ENCODE peak calls at places on chromosomes 4 and X, in eight cellular contexts. V, H, S, E, Z, T, A and O are unnamed samples.

GRCh38 chr4:173415885-173416658 is 17.2 kb upstream of the SCRG1 start:
- DNase-seq in H (no peak), T (peak; percentile 81), S (peak; percentile 35), A (no peak), E (peak; percentile 86), Z (peak; percentile 65), V (peak; percentile 17), O (no peak)

GRCh38 chr4:115113382-115114106 is at the start of gene NDST4:
- DNase-seq in A (no peak), E (no peak), H (no peak), S (no peak), Z (peak; percentile 93), T (no peak), V (no peak), O (no peak)

GRCh38 chrX:10513974-10514373 is 106.4 kb downstream of the MID1 start:
- DNase-seq in H (no peak), A (no peak), T (no peak), V (no peak), S (no peak), Z (no peak), E (no peak), O (no peak)

GRCh38 chr4:4574792-4575191 is 32.9 kb upstream of the STX18 start:
- DNase-seq in E (peak; percentile 69), A (peak; percentile 74), V (peak; percentile 9), S (no peak), T (peak; percentile 62), H (peak; percentile 35), Z (no peak), O (no peak)

GRCh38 chr4:184170996-184171395 is 46.7 kb downstream of the ENPP6 start:
- DNase-seq in A (no peak), V (no peak), T (no peak), E (no peak), S (no peak), H (no peak), Z (peak; percentile 35), O (no peak)

GRCh38 chr4:14520171-14520570 is 482.1 kb upstream of the CPEB2 start:
- DNase-seq in Z (no peak), V (no peak), T (no peak), H (no peak), S (no peak), A (no peak), E (no peak), O (no peak)

GRCh38 chr4:109955146-109955545 is 42.5 kb downstream of the EGF start:
- DNase-seq in H (no peak), E (no peak), S (no peak), V (no peak), A (no peak), T (no peak), Z (no peak), O (no peak)

GRCh38 chr4:108135549-108136209 is 33.1 kb downstream of the LEF1 start:
- DNase-seq in T (no peak), S (no peak), V (no peak), Z (no peak), A (no peak), H (no peak), E (no peak), O (no peak)

DNA sequence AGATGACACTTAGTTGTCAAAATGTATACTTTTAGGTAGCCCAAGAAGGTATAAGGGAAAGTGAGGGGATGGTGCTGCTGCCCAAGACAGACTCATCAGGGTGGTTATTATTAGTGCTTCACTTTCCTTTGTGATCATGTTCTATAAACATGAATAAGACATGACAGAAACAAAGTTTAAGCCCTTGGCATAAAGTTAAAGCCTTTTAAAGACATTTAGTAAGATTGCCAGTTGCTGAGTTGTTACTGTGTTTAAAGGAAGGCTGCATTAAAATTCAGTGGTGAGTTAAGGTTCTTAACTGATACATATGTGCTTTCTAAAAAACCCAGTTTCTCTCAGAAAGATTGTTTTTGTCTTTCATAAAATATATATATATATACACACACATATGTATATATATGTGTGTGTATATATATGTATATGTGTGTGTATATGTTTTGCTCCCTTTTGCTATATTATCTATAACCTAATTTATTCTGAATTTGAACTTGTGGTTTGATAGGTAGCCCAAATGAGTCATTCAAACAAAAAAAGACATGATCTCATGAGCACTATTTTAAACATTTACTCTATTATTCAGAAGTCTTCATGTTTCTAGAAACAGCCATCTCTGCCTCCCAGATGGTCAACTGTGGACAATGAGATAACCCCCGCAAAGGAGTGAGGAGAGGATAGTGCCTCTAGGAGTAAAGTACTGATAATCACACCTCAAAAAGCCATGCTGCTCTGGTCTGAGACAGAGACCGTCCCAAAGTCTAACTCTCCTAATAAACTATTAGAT is 98.1 kb upstream of the OTUD4 start:
- DNase-seq in A (no peak), H (no peak), T (no peak), E (no peak), S (no peak), V (no peak), Z (no peak), O (no peak)
- H3K27ac ChIP-seq in A (no peak overlapping the region), H (no peak overlapping the region), T (peak overlapping the region; percentile 35), E (no peak overlapping the region), S (no peak overlapping the region), V (no peak overlapping the region), Z (no peak overlapping the region), O (peak overlapping the region; percentile 50)

DNA sequence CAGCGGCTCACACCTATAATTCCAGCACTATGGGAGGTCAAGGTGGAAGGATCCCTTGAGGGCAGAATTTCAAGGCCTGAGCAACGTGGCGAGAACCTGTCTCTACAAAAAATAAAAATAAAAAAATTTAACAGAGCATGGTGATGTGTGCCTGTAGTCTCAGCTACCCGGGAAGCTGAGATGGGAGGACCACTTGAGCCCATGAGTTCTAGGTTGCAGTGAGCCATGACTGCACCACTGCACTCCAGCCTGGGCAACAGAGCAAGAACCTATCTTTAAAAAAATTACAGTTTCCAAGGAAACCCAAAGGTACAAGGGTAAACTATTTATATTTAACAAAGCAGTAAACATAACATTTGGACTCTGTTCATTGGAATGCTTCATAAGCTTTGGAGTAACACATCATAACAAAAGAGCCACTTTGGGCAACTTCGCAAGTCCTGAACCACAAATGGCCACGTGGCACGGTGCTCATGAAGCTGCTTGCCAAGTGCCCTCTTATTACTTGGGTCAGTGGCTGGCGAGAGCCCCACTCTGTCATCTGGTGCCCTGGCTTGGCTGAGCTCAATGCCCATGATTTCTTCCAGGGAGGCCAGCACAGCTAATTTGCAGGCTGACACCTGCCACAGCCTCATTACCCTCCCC is 165.6 kb downstream of the SH3KBP1 start:
- DNase-seq in Z (no peak), H (no peak), T (no peak), E (peak; percentile 64), A (no peak), S (no peak), V (no peak), O (peak; percentile 1)
- H3K27ac ChIP-seq in Z (no peak overlapping the region), H (no peak overlapping the region), T (no peak overlapping the region), E (no peak overlapping the region), A (no peak overlapping the region), S (no peak overlapping the region), V (no peak overlapping the region), O (no peak overlapping the region)

DNA sequence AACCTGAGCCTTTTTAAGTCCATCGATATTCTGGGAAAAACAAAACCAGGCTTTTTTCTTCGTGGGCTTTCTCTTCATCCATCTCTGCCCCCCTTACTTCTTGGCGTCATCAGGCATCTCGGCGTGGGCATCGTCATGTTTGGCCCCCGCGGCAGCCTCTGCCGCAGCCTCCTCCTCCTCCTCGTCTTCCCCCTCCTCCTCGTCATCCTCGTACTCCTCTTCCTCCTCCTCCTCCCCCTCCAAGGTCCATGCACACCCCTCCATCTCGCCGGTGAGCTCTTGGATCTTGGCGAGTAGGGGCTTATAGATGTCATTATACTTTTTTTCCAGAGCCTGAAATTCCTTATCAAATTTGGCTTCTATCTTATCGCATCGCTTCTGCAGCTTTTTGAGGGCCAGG is 516 bp downstream of the NAP1L5 start:
- DNase-seq in H (peak; percentile 22), A (no peak), T (no peak), V (no peak), S (no peak), Z (peak; percentile 19), E (no peak), O (no peak)
- H3K27ac ChIP-seq in H (peak overlapping the region; percentile 3), A (peak overlapping the region; percentile 22), T (peak overlapping the region; percentile 81), V (peak overlapping the region; percentile 79), S (peak overlapping the region; percentile 83), Z (peak overlapping the region; percentile 29), E (peak overlapping the region; percentile 61), O (peak overlapping the region; percentile 17)

GRCh38 chr4:41183021-41183553 is 31.3 kb downstream of the APBB2 start:
- DNase-seq in H (no peak), A (peak; percentile 29), E (no peak), V (no peak), S (no peak), Z (no peak), T (no peak), O (no peak)

GRCh38 chr4:41184009-41184408 is 30.3 kb downstream of the APBB2 start:
- DNase-seq in A (no peak), T (no peak), S (no peak), V (no peak), Z (no peak), H (no peak), E (no peak), O (no peak)

GRCh38 chr4:41179086-41179374 is 35.3 kb downstream of the APBB2 start:
- DNase-seq in Z (no peak), V (no peak), S (no peak), E (no peak), A (no peak), H (no peak), T (no peak), O (no peak)

GRCh38 chr4:41178372-41179085 is 35.8 kb downstream of the APBB2 start:
- DNase-seq in T (no peak), A (no peak), V (no peak), S (no peak), E (no peak), Z (peak; percentile 16), H (no peak), O (no peak)

GRCh38 chr4:41181037-41181436 is 33.3 kb downstream of the APBB2 start:
- DNase-seq in V (no peak), T (no peak), E (no peak), A (no peak), S (no peak), H (no peak), Z (no peak), O (no peak)
- H3K27ac ChIP-seq in V (no peak overlapping the region), T (no peak overlapping the region), E (no peak overlapping the region), A (no peak overlapping the region), S (peak overlapping the region; percentile 90), H (no peak overlapping the region), Z (no peak overlapping the region), O (peak overlapping the region; percentile 41)